ENCODE peak calls at places on chromosome 18, in five cellular contexts. W is IMR-90, V is astrocyte of the spinal cord, Q is colonic mucosa, Y is prostate gland. I is an unnamed sample.

GRCh38 chr18:76621184-76621583 is 126.1 kb upstream of the ZNF516 start:
- DNase-seq in W (peak; percentile 38), V (no peak), Q (no peak), Y (no peak), I (no peak)

GRCh38 chr18:75799449-75800330 is 372.2 kb upstream of the SMIM21 start:
- DNase-seq in W (no peak), V (peak; percentile 32), Q (no peak), Y (no peak), I (no peak)

GRCh38 chr18:25103468-25104155 is 248.4 kb downstream of the ZNF521 start:
- DNase-seq in W (no peak), V (no peak), Q (no peak), Y (no peak), I (no peak)

GRCh38 chr18:74284501-74285004 is 7.2 kb downstream of the CYB5A start:
- DNase-seq in W (no peak), V (no peak), Q (no peak), Y (no peak), I (no peak)

GRCh38 chr18:68417166-68417776 is 297.6 kb downstream of the TMX3 start:
- DNase-seq in W (no peak), V (no peak), Q (no peak), Y (no peak), I (no peak)

GRCh38 chr18:58887613-58887963 is 22.9 kb downstream of the ZNF532 start:
- DNase-seq in W (no peak), V (peak; percentile 75), Q (peak; percentile 50), Y (no peak), I (no peak)

GRCh38 chr18:28960146-28960545 is 783.2 kb upstream of the CDH2 start:
- DNase-seq in W (peak; percentile 60), V (peak; percentile 59), Q (no peak), Y (no peak), I (no peak)

GRCh38 chr18:58892536-58892935 is 27.9 kb downstream of the ZNF532 start:
- DNase-seq in W (no peak), V (no peak), Q (no peak), Y (no peak), I (no peak)

GRCh38 chr18:79402209-79402576 is 6.5 kb downstream of the NFATC1 start:
- DNase-seq in W (no peak), V (no peak), Q (no peak), Y (no peak), I (no peak)

GRCh38 chr18:58249677-58250076 is 205.7 kb downstream of the NEDD4L start:
- DNase-seq in W (peak; percentile 17), V (no peak), Q (no peak), Y (no peak), I (no peak)

GRCh38 chr18:45417392-45417791 is 197.9 kb upstream of the SLC14A2 start:
- DNase-seq in W (no peak), V (no peak), Q (no peak), Y (no peak), I (no peak)

GRCh38 chr18:45951021-45951714 is 16.0 kb downstream of the EPG5 start:
- DNase-seq in W (peak; percentile 90), V (peak; percentile 75), Q (no peak), Y (no peak), I (no peak)

DNA sequence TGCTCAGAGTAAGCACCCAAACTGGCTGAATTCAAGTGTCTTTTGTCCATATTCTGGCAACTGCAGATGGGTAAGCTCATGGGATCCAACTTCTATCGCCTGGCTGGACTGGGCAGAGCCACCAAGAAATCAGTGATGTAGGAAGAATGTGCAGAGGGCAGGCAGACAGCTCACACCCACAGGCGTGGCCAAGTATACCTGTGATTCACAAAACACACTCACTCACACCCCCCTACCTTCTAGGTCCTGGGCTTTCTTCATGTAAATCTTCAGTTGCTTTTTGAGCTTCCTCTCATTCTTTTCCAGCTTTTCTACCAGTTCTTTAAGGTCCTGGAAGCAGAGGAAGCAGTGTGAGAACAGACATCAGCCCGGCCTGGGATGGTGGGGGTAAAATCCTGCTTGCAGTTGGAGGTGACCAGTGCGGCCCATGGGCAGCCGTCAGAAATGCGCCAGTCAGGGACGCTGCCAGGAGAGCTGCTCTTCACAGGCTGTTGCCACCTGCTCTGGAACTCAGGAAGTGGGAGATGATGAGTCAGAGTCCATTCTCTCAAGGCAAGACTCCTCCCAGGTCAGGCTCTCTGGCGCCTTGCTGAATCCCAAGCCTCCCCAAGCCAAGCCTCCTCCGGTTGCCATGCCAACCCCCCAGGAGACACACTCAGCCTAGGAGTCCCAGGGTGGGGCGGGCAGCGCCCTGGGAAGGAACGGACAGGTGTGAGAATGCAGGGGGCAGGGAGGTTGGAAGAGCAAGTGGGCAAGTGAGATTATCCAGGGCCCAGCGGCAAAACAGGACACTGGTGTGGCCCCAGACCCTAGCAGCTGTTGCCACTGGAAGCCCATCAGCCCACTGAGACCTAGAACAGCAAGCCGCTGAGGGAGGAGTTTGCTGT is 36.2 kb upstream of the ACAA2 start:
- DNase-seq in W (peak; percentile 92), V (peak; percentile 92), Q (peak; percentile 96), Y (no peak), I (no peak)
- H3K4me3 ChIP-seq in W (no peak overlapping the region), V (no peak overlapping the region), Q (peak overlapping the region; percentile 20), Y (no peak overlapping the region), I (no peak overlapping the region)

GRCh38 chr18:33746261-33746660 is 168.2 kb downstream of the ASXL3 start:
- DNase-seq in W (no peak), V (no peak), Q (no peak), Y (no peak), I (no peak)

GRCh38 chr18:33757037-33757436 is 179.0 kb downstream of the ASXL3 start:
- DNase-seq in W (peak; percentile 55), V (peak; percentile 42), Q (no peak), Y (no peak), I (no peak)

GRCh38 chr18:33749831-33750230 is 171.8 kb downstream of the ASXL3 start:
- DNase-seq in W (no peak), V (no peak), Q (no peak), Y (no peak), I (no peak)

GRCh38 chr18:33755918-33756590 is 178.0 kb downstream of the ASXL3 start:
- DNase-seq in W (peak; percentile 93), V (peak; percentile 89), Q (peak; percentile 25), Y (no peak), I (no peak)

GRCh38 chr18:33751613-33752221 is 173.7 kb downstream of the ASXL3 start:
- DNase-seq in W (peak; percentile 39), V (peak; percentile 36), Q (no peak), Y (no peak), I (no peak)
- TF ChIP-seq CTCF in W (peak; percentile 50), V (peak; percentile 65), Q (peak; percentile 47), Y (peak; percentile 64), I (peak; percentile 62)

DNA sequence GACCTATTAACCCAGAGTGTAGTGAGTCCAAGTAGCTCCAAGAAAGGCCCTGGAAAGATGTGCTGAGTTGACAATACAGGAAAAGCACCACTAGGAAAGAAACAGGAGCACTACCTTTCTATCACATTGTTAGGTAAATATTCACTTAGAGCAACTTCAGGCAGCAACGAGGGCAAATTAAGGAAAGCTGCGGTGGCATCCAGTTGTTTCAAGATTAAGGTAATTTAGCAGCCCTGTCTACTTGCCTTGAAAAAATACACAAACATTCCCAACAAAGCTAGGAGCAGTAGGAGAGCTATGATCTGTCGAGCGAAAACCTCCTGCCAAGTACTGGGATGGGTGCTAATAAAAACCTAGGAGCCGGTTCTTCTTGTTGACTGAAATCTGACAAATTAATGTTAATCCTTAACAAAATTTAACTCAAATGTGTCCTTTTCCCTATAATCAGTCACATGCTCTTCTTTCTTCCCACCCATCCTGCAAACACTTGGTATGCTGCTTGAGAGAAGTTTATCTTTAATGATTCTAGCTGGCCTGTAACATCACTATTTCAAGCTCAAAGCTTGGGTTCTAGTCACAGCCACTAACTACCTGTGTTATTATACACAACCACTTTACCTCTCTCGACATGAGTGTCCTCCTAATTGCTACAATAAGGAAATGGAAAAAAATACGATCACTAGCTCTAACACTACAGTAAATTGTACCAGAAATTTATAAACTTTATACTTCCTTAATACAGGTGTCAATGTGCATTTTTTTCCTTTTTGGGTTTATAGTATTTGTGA is 2.0 kb downstream of the ACAA2 start:
- DNase-seq in W (no peak), V (no peak), Q (no peak), Y (peak; percentile 38), I (no peak)
- H3K4me3 ChIP-seq in W (no peak overlapping the region), V (no peak overlapping the region), Q (no peak overlapping the region), Y (no peak overlapping the region), I (no peak overlapping the region)

DNA sequence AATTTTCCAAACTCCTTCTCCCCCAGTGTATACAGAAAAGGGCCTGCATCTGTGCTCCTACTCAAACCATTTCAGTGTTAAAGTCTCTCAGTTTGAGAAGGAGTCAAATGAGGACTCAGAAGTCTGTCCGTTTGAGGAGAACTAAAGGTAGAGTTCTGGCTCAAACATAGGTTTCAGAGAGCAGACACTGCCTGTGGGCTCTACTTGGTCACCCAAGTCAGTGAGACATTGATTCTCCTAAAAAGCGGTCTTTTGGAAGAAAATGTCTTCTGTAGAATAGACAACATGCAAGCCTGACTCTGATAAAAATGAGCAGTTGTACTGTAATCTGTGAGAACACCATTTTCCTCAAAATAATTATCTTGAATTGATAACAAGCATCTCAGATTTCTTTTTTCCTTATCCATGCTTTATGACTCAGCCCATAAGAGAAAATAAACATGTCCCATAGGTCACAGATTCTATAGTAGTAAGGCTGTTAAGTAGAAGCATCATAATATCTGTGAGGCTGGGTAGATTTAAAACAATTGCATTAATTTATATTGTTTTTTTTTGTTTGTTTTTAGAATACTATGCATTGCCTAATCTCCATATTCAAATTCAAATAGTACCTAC is 82.8 kb downstream of the ASXL3 start:
- DNase-seq in W (peak; percentile 16), V (no peak), Q (no peak), Y (no peak), I (no peak)
- TF ChIP-seq CTCF in W (no peak), V (no peak), Q (no peak), Y (no peak), I (no peak)

GRCh38 chr18:66724664-66725356 is 120.9 kb upstream of the CDH19 start:
- DNase-seq in W (no peak), V (no peak), Q (peak; percentile 73), Y (peak; percentile 63), I (peak; percentile 56)
- H3K4me3 ChIP-seq in W (no peak overlapping the region), V (no peak overlapping the region), Q (no peak overlapping the region), Y (no peak overlapping the region), I (no peak overlapping the region)

DNA sequence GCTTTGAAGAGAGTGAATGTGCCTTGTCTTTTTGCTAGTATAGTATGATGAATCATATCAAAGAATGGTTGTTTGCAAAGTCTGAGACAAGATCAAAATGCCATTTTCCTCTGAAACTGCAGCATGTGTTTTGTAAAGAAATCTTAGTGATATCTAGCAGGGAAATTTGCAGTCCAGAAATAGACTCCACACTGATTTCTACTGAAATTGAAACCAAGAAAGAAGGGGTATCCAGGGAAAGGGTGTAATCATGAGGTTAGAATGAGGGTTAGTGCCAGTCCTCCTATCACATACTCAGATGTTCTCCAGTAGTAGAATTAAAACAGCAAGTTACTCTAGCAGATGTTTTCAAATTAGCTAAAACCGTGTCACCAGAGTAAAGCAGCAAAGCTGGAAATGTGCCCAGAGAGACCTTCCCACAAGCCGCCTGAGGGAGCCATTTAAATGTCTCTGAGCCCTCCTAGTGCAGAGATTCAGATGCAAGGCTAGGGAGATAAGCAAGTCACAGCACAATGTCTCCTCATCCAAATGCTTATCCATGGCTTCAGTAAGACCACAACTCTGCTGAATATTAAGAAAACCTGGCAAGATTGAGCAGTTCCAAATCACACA is 4.9 kb downstream of the DLGAP1 start:
- DNase-seq in W (no peak), V (no peak), Q (no peak), Y (no peak), I (no peak)
- TF ChIP-seq CTCF in W (no peak), V (no peak), Q (no peak), Y (no peak), I (no peak)

GRCh38 chr18:62426191-62426488 is 96.7 kb upstream of the ZCCHC2 start:
- DNase-seq in W (no peak), V (no peak), Q (no peak), Y (no peak), I (no peak)
- H3K4me3 ChIP-seq in W (no peak overlapping the region), V (no peak overlapping the region), Q (no peak overlapping the region), Y (no peak overlapping the region), I (no peak overlapping the region)